ENCODE peak calls at places on chromosomes 3 and 15, in four cellular contexts. K is B cell, F is GM12865, M is BJ. V is an unnamed sample.

GRCh38 chr15:58458076-58458475 is 26.3 kb downstream of the LIPC start:
- DNase-seq in F (peak), K (no peak), M (no peak), V (peak)

GRCh38 chr15:85667491-85668424 is 127.0 kb downstream of the KLHL25 start:
- DNase-seq in K (no peak), M (peak), F (peak), V (peak)

GRCh38 chr3:187811580-187812250 is 66.4 kb upstream of the BCL6 start:
- DNase-seq in F (no peak), K (no peak), M (peak), V (peak)

GRCh38 chr3:42498791-42499477 is 3.5 kb upstream of the VIPR1 start:
- DNase-seq in M (no peak), F (no peak), K (no peak), V (no peak)

GRCh38 chr3:108662141-108662738 is 72.7 kb downstream of the DZIP3 start:
- DNase-seq in F (peak), M (peak), K (peak), V (peak)

GRCh38 chr3:32963871-32964270 is 12.4 kb downstream of the CCR4 start:
- DNase-seq in M (no peak), F (no peak), K (no peak), V (no peak)

GRCh38 chr15:83324799-83325198 is 40.3 kb upstream of the BNC1 start:
- DNase-seq in F (no peak), K (no peak), M (no peak), V (no peak)

GRCh38 chr3:167091186-167091585 is 288.9 kb downstream of the ZBBX start:
- DNase-seq in F (no peak), K (no peak), M (no peak), V (no peak)

GRCh38 chr15:67093146-67093874 is 27.9 kb downstream of the SMAD3 start:
- DNase-seq in F (peak), K (peak), M (no peak), V (no peak)

GRCh38 chr3:3023106-3023505 is 87.1 kb downstream of the IL5RA start:
- DNase-seq in M (no peak), K (no peak), F (no peak), V (no peak)

GRCh38 chr15:96410175-96411055 is 79.9 kb downstream of the NR2F2 start:
- DNase-seq in F (no peak), M (no peak), K (no peak), V (no peak)

GRCh38 chr3:197183582-197183981 is 114.8 kb downstream of the DLG1 start:
- DNase-seq in K (no peak), F (no peak), M (no peak), V (no peak)

GRCh38 chr15:39931615-39932014 is 2.3 kb upstream of the EIF2AK4 start:
- DNase-seq in F (no peak), K (no peak), M (no peak), V (peak)

GRCh38 chr3:50125541-50126286 is 29.4 kb upstream of the SEMA3F start:
- DNase-seq in K (peak), F (no peak), M (no peak), V (no peak)

GRCh38 chr3:61541694-61542093 is 19.7 kb upstream of the PTPRG start:
- DNase-seq in M (no peak), F (no peak), K (no peak), V (no peak)

GRCh38 chr15:70627734-70628541 is 135.4 kb downstream of the UACA start:
- DNase-seq in M (peak), F (no peak), K (no peak), V (no peak)

GRCh38 chr15:33200903-33201302 is 6.4 kb upstream of the FMN1 start:
- DNase-seq in K (no peak), M (no peak), F (no peak), V (no peak)

GRCh38 chr3:117748131-117748530 is 1038.6 kb downstream of the TUSC7 start:
- DNase-seq in M (no peak), K (no peak), F (no peak), V (no peak)

GRCh38 chr15:100101389-100102089 is 240.2 kb downstream of the ADAMTS17 start:
- DNase-seq in F (no peak), K (no peak), M (no peak), V (no peak)

GRCh38 chr3:158649791-158650190 is 5.5 kb downstream of the GFM1 start:
- DNase-seq in F (no peak), M (no peak), K (no peak), V (no peak)

GRCh38 chr3:1082024-1082633 is 10.7 kb upstream of the CNTN6 start:
- DNase-seq in K (no peak), F (peak), M (no peak), V (peak)

GRCh38 chr3:98522538-98523281 is at the start of gene CLDND1:
- DNase-seq in K (peak), M (peak), F (peak), V (peak)

GRCh38 chr15:90620379-90621134 is 90.8 kb downstream of the CRTC3 start:
- DNase-seq in K (peak), F (peak), M (no peak), V (peak)

GRCh38 chr3:183443395-183444132 is 15.1 kb upstream of the MCF2L2 start:
- DNase-seq in M (no peak), K (no peak), F (no peak), V (no peak)

GRCh38 chr15:41557673-41558399 is 1.2 kb upstream of the TYRO3 start:
- DNase-seq in K (peak), F (peak), M (peak), V (peak)

GRCh38 chr3:184011230-184011876 is 6.3 kb downstream of the ABCC5 start:
- DNase-seq in K (no peak), F (no peak), M (no peak), V (no peak)

GRCh38 chr3:133937756-133938601 is 42.3 kb upstream of the RAB6B start:
- DNase-seq in M (peak), K (peak), F (no peak), V (peak)

GRCh38 chr3:27484002-27484844 is at the start of gene SLC4A7:
- DNase-seq in M (peak), K (peak), F (peak), V (peak)
- TF ChIP-seq CTCF in M (no peak), K (no peak), F (no peak), V (no peak)

GRCh38 chr3:64909011-64909410 is 221.2 kb upstream of the ADAMTS9 start:
- DNase-seq in K (no peak), F (no peak), M (no peak), V (no peak)

GRCh38 chr3:64908292-64908691 is 220.5 kb upstream of the ADAMTS9 start:
- DNase-seq in K (no peak), F (no peak), M (no peak), V (peak)

GRCh38 chr3:64909757-64910475 is 222.1 kb upstream of the ADAMTS9 start:
- DNase-seq in M (no peak), K (no peak), F (no peak), V (no peak)

GRCh38 chr3:64913515-64913914 is 225.7 kb upstream of the ADAMTS9 start:
- DNase-seq in M (no peak), K (no peak), F (no peak), V (no peak)

GRCh38 chr3:64911138-64911537 is 223.3 kb upstream of the ADAMTS9 start:
- DNase-seq in K (no peak), F (no peak), M (no peak), V (no peak)
- TF ChIP-seq CTCF in K (no peak), F (no peak), M (no peak), V (no peak)

GRCh38 chr3:71776543-71776942 is 8.4 kb downstream of the PROK2 start:
- DNase-seq in M (no peak), F (no peak), K (no peak), V (no peak)

GRCh38 chr3:71778353-71778752 is 6.6 kb downstream of the PROK2 start:
- DNase-seq in M (no peak), K (no peak), F (peak), V (no peak)

GRCh38 chr3:71784201-71784913 is 591 bp downstream of the PROK2 start:
- DNase-seq in M (no peak), F (no peak), K (no peak), V (no peak)

GRCh38 chr3:71780430-71780829 is 4.5 kb downstream of the PROK2 start:
- DNase-seq in F (no peak), K (no peak), M (no peak), V (no peak)

GRCh38 chr3:71779674-71780377 is 5.1 kb downstream of the PROK2 start:
- DNase-seq in F (no peak), K (no peak), M (no peak), V (peak)
- TF ChIP-seq CTCF in F (no peak), K (no peak), M (no peak), V (no peak)

GRCh38 chr3:52819936-52820335 is 10.5 kb downstream of the ITIH4 start:
- DNase-seq in F (no peak), K (no peak), M (no peak), V (no peak)

GRCh38 chr3:52822363-52822762 is 8.1 kb downstream of the ITIH4 start:
- DNase-seq in F (no peak), K (no peak), M (no peak), V (no peak)

GRCh38 chr3:52824037-52824436 is 6.4 kb downstream of the ITIH4 start:
- DNase-seq in K (no peak), F (no peak), M (no peak), V (no peak)

GRCh38 chr3:52817860-52818259 is 12.6 kb downstream of the ITIH4 start:
- DNase-seq in F (no peak), K (no peak), M (no peak), V (no peak)

DNA sequence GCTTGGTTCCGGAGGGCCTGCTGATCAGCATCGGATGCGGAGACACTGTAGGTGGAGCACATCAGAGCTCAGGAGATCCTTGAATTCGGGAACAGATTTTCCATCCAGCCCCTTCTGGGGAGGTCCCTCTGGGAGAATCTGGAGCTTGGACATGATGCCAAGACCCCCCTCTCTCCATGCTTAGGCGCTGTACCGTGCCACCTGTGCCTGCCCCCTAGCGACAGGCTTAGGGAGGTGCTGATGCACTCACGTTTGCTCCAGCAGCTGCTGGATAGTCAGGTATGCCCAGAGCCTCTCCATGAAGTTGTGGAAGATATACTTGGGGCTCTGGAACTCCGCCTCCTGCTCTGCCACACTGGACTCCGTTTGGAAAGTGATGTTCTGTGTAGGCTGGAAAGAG is 9.7 kb downstream of the ITIH4 start:
- DNase-seq in F (peak), K (peak), M (no peak), V (peak)
- TF ChIP-seq CTCF in F (peak), K (peak), M (peak), V (peak)

V was measured in fibroblast of pulmonary artery.